ENCODE peak calls at places on chromosomes 3 and 15, in seven cellular contexts. R is suprapubic skin, H is heart left ventricle, A is endothelial cell of umbilical vein, V is tibial nerve, C is foreskin fibroblast, I is GM12865. W is an unnamed sample.

GRCh38 chr3:164459526-164460151 is 618.7 kb downstream of the SI start:
- DNase-seq in R (no peak), H (no peak), A (no peak), V (no peak), C (no peak), I (no peak), W (peak)

GRCh38 chr3:23888617-23889228 is 28.1 kb downstream of the NKIRAS1 start:
- DNase-seq in R (no peak), H (no peak), A (peak), V (no peak), C (peak), I (peak), W (peak)

GRCh38 chr15:87728998-87729397 is 527.5 kb downstream of the NTRK3 start:
- DNase-seq in R (no peak), H (no peak), A (no peak), V (no peak), C (no peak), I (no peak), W (no peak)

GRCh38 chr3:174097686-174098085 is 700.1 kb downstream of the NLGN1 start:
- DNase-seq in R (no peak), H (no peak), A (no peak), V (no peak), C (no peak), I (no peak), W (no peak)

GRCh38 chr3:42846682-42847522 is 28.8 kb downstream of the CYP8B1 start:
- DNase-seq in R (no peak), H (peak), A (no peak), V (no peak), C (no peak), I (peak), W (no peak)

GRCh38 chr15:93358171-93359036 is 269.4 kb upstream of the RGMA start:
- DNase-seq in R (no peak), H (no peak), A (no peak), V (no peak), C (no peak), I (no peak), W (no peak)

GRCh38 chr3:32502089-32502943 is at the start of gene CMTM6:
- DNase-seq in R (peak), H (peak), A (peak), V (peak), C (peak), I (peak), W (peak)

GRCh38 chr15:78133801-78134200 is 2.6 kb upstream of the CIB2 start:
- DNase-seq in R (no peak), H (no peak), A (no peak), V (no peak), C (no peak), I (no peak), W (no peak)

GRCh38 chr15:75201609-75202250 is at the start of gene C15orf39:
- DNase-seq in R (no peak), H (peak), A (peak), V (peak), C (peak), I (peak), W (peak)

GRCh38 chr3:69084668-69085542 is at the start of gene ARL6IP5:
- DNase-seq in R (peak), H (peak), A (peak), V (peak), C (peak), I (peak), W (peak)

GRCh38 chr3:22377421-22377820 is 626.4 kb upstream of the ZNF385D start:
- DNase-seq in R (no peak), H (no peak), A (no peak), V (no peak), C (peak), I (no peak), W (peak)

GRCh38 chr15:41251411-41251810 is 20.3 kb downstream of the CHP1 start:
- DNase-seq in R (no peak), H (no peak), A (no peak), V (no peak), C (no peak), I (no peak), W (no peak)

GRCh38 chr15:31032959-31033358 is 41.5 kb upstream of the MTMR10 start:
- DNase-seq in R (no peak), H (no peak), A (peak), V (no peak), C (peak), I (no peak), W (peak)

GRCh38 chr15:90871097-90871715 is 2.8 kb downstream of the FURIN start:
- DNase-seq in R (no peak), H (no peak), A (no peak), V (no peak), C (no peak), I (peak), W (peak)

GRCh38 chr3:126927846-126928245 is 55.1 kb upstream of the PLXNA1 start:
- DNase-seq in R (no peak), H (no peak), A (peak), V (no peak), C (peak), I (no peak), W (peak)

GRCh38 chr15:58065445-58066041 is at the start of gene ALDH1A2:
- DNase-seq in R (peak), H (peak), A (peak), V (no peak), C (no peak), I (no peak), W (no peak)

GRCh38 chr15:64536244-64536836 is 76.0 kb downstream of the ZNF609 start:
- DNase-seq in R (no peak), H (no peak), A (peak), V (no peak), C (peak), I (no peak), W (peak)

GRCh38 chr3:143847787-143848631 is at the start of gene SLC9A9:
- DNase-seq in R (no peak), H (peak), A (peak), V (no peak), C (peak), I (peak), W (peak)

GRCh38 chr3:186413615-186414415 is 51.8 kb upstream of the DGKG start:
- DNase-seq in R (no peak), H (no peak), A (no peak), V (peak), C (no peak), I (peak), W (no peak)

GRCh38 chr3:77620009-77620408 is 580.1 kb downstream of the ROBO2 start:
- DNase-seq in R (no peak), H (no peak), A (no peak), V (no peak), C (peak), I (no peak), W (peak)

GRCh38 chr15:59371458-59372351 is 966 bp downstream of the MYO1E start:
- DNase-seq in R (no peak), H (peak), A (peak), V (no peak), C (no peak), I (peak), W (no peak)

GRCh38 chr3:105362021-105362665 is 4.6 kb upstream of the ALCAM start:
- DNase-seq in R (no peak), H (no peak), A (peak), V (no peak), C (peak), I (no peak), W (no peak)

GRCh38 chr3:21729888-21730459 is 21.0 kb downstream of the ZNF385D start:
- DNase-seq in R (no peak), H (no peak), A (no peak), V (no peak), C (peak), I (no peak), W (peak)

GRCh38 chr3:24294150-24294549 is 200.5 kb downstream of the THRB start:
- DNase-seq in R (no peak), H (no peak), A (no peak), V (no peak), C (no peak), I (no peak), W (no peak)

GRCh38 chr15:86855307-86855706 is 775.6 kb downstream of the AGBL1 start:
- DNase-seq in R (no peak), H (no peak), A (no peak), V (no peak), C (no peak), I (no peak), W (no peak)

GRCh38 chr3:173916799-173917198 is 519.3 kb downstream of the NLGN1 start:
- DNase-seq in R (no peak), H (no peak), A (no peak), V (no peak), C (no peak), I (no peak), W (no peak)

GRCh38 chr15:30906366-30906765 is 2.7 kb downstream of the FAN1 start:
- DNase-seq in R (no peak), H (no peak), A (no peak), V (no peak), C (no peak), I (no peak), W (no peak)

GRCh38 chr3:41652931-41653330 is 309.0 kb downstream of the ULK4 start:
- DNase-seq in R (no peak), H (no peak), A (no peak), V (no peak), C (no peak), I (no peak), W (peak)

GRCh38 chr15:63553388-63553791 is 43.8 kb upstream of the FBXL22 start:
- DNase-seq in R (no peak), H (peak), A (peak), V (no peak), C (peak), I (no peak), W (peak)

GRCh38 chr3:37129871-37130270 is 44.5 kb downstream of the LRRFIP2 start:
- DNase-seq in R (no peak), H (no peak), A (peak), V (no peak), C (peak), I (peak), W (no peak)

GRCh38 chr3:12662593-12663310 is 1.2 kb downstream of the RAF1 start:
- DNase-seq in R (no peak), H (peak), A (peak), V (no peak), C (no peak), I (peak), W (no peak)

GRCh38 chr3:197308591-197308990 is 10.2 kb upstream of the DLG1 start:
- DNase-seq in R (no peak), H (no peak), A (no peak), V (no peak), C (peak), I (no peak), W (no peak)

GRCh38 chr3:8766148-8766547 is 3.3 kb downstream of the OXTR start:
- DNase-seq in R (peak), H (no peak), A (no peak), V (no peak), C (no peak), I (no peak), W (no peak)

GRCh38 chr15:99105516-99106341 is 849 bp downstream of the SYNM start:
- DNase-seq in R (peak), H (peak), A (peak), V (no peak), C (peak), I (peak), W (peak)

GRCh38 chr3:105867690-105868449 is 942 bp downstream of the CBLB start:
- DNase-seq in R (no peak), H (no peak), A (peak), V (no peak), C (no peak), I (no peak), W (peak)

GRCh38 chr3:48504051-48504946 is at the start of gene SHISA5:
- DNase-seq in R (peak), H (peak), A (peak), V (peak), C (peak), I (peak), W (peak)

GRCh38 chr3:48502121-48502520 is 1.9 kb downstream of the SHISA5 start:
- DNase-seq in R (no peak), H (no peak), A (no peak), V (no peak), C (no peak), I (no peak), W (no peak)

GRCh38 chr3:48503406-48504050 is 446 bp downstream of the SHISA5 start:
- DNase-seq in R (no peak), H (peak), A (peak), V (peak), C (peak), I (no peak), W (peak)

GRCh38 chr3:48501196-48501595 is 2.8 kb downstream of the SHISA5 start:
- DNase-seq in R (no peak), H (no peak), A (no peak), V (no peak), C (no peak), I (no peak), W (no peak)

GRCh38 chr3:48502728-48503168 is 1.2 kb downstream of the SHISA5 start:
- DNase-seq in R (no peak), H (peak), A (no peak), V (peak), C (no peak), I (no peak), W (no peak)
- H3K4me3 ChIP-seq in R (peak), H (peak), A (no peak), V (peak), C (peak), I (no peak), W (peak)

GRCh38 chr15:70530906-70531305 is 232.5 kb downstream of the UACA start:
- DNase-seq in R (peak), H (no peak), A (no peak), V (no peak), C (no peak), I (no peak), W (no peak)
- TF ChIP-seq CTCF in R (no peak), H (no peak), A (no peak), V (no peak), C (no peak), I (no peak), W (no peak)

GRCh38 chr3:148477375-148477774 is 220.3 kb upstream of the AGTR1 start:
- DNase-seq in R (no peak), H (no peak), A (no peak), V (no peak), C (no peak), I (no peak), W (no peak)
- H3K4me3 ChIP-seq in R (no peak), H (no peak), A (no peak), V (no peak), C (no peak), I (no peak), W (no peak)

DNA sequence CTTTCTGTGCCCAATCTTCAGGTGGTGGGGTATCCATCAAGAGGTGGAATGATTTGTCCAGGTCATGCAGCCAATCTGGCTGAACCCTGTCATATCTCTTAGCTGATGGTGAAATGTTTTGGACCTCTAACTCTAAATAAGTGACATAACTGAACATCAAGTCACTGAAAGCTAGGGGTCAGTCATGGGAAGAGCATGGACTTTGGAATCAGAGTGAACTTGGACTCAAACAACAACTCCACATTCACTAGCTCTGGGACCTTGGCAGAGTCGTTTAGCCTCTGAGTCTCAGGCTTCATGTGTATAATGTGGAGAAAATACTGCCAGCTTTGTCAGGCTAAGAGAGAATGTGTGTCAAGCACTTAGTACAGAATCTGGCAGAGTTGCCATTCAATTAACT is 557.8 kb upstream of the CFAP20DC start:
- DNase-seq in R (no peak), H (no peak), A (no peak), V (no peak), C (peak), I (no peak), W (no peak)
- TF ChIP-seq CTCF in R (no peak), H (peak), A (no peak), V (no peak), C (peak), I (no peak), W (peak)

GRCh38 chr3:84586427-84586826 is 372.4 kb upstream of the CADM2 start:
- DNase-seq in R (no peak), H (no peak), A (no peak), V (no peak), C (no peak), I (no peak), W (no peak)
- H3K4me3 ChIP-seq in R (no peak), H (no peak), A (no peak), V (no peak), C (no peak), I (no peak), W (no peak)

DNA sequence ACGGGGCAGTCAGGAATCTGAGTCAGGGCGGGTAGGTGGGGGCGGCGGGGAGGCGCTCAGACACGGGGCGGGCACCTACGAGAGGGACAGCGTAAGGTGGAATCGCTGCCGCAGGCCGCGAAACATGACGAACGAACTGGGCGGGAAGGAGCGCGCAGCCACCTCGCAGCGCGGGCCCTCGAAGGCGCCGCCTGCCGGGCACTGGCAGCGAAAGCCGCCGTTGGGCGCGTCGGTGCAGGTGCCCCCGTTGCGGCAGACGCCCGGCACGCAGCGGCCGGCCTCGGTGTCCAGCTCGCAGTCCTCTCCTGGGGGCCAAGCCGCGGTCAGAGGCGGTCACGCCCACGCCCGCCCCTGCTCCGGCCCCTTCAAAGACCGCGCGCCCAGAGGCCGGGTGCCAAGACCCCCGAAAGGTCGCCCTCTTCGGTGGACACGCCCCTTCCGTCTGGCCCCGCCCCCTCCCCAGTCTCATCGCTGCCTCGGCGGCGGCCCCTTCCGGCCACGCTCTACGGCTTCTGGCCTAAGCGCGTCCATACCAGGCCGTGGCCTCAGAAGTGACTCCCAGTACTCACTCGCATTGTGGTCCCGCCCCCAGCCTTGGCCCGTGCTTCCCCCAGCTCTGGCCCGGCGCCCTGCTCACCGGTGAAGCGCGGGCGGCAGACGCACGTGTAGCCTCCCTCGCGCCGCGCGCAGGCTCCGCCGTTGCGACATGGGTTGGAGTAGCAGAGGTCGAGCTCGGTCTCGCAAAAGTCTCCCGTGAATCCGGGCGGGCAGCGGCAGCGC is 6.4 kb downstream of the CELSR3 start:
- DNase-seq in R (no peak), H (peak), A (peak), V (peak), C (peak), I (peak), W (peak)
- TF ChIP-seq CTCF in R (peak), H (peak), A (peak), V (peak), C (peak), I (peak), W (peak)